ENCODE peak calls at places on chromosomes 11 and 22, in ten cellular contexts. D, U, P, Q, B, W, K, V, Z and A are unnamed samples.

GRCh38 chr22:37544955-37545702 is 15.2 kb upstream of the CDC42EP1 start:
- DNase-seq in D (peak), U (peak), P (peak), Q (no peak), B (no peak), W (peak), K (peak), V (peak), Z (peak), A (no peak)

GRCh38 chr11:34791725-34792124 is 124.5 kb downstream of the APIP start:
- DNase-seq in D (no peak), U (no peak), P (no peak), Q (no peak), B (no peak), W (no peak), K (no peak), V (no peak), Z (no peak), A (no peak)

GRCh38 chr22:27192135-27192900 is 534.9 kb downstream of the MIAT start:
- DNase-seq in D (no peak), U (no peak), P (no peak), Q (no peak), B (no peak), W (no peak), K (no peak), V (no peak), Z (no peak), A (no peak)

GRCh38 chr11:2933376-2934056 is 4.3 kb upstream of the PHLDA2 start:
- DNase-seq in D (peak), U (no peak), P (no peak), Q (peak), B (no peak), W (peak), K (peak), V (peak), Z (peak), A (peak)

GRCh38 chr22:50603511-50604255 is 3.1 kb downstream of the MAPK8IP2 start:
- DNase-seq in D (no peak), U (no peak), P (no peak), Q (no peak), B (no peak), W (no peak), K (peak), V (no peak), Z (no peak), A (no peak)

GRCh38 chr11:38791346-38791961 is 2193.4 kb upstream of the RAG2 start:
- DNase-seq in D (peak), U (no peak), P (no peak), Q (no peak), B (no peak), W (peak), K (peak), V (peak), Z (no peak), A (no peak)

GRCh38 chr22:43411981-43412807 is at the start of gene MPPED1:
- DNase-seq in D (no peak), U (no peak), P (no peak), Q (no peak), B (no peak), W (no peak), K (peak), V (no peak), Z (no peak), A (no peak)

GRCh38 chr11:47550288-47551052 is 2.5 kb downstream of the CELF1 start:
- DNase-seq in D (no peak), U (no peak), P (no peak), Q (no peak), B (no peak), W (peak), K (no peak), V (no peak), Z (no peak), A (no peak)

GRCh38 chr11:123740787-123741158 is 687 bp downstream of the ZNF202 start:
- DNase-seq in D (no peak), U (no peak), P (no peak), Q (no peak), B (no peak), W (peak), K (no peak), V (no peak), Z (no peak), A (no peak)

GRCh38 chr11:69560141-69560790 is 78.8 kb downstream of the LINC01488 start:
- DNase-seq in D (no peak), U (no peak), P (no peak), Q (no peak), B (no peak), W (no peak), K (no peak), V (no peak), Z (no peak), A (no peak)

GRCh38 chr11:45233121-45233803 is 52.9 kb downstream of the SYT13 start:
- DNase-seq in D (no peak), U (peak), P (peak), Q (peak), B (no peak), W (peak), K (peak), V (peak), Z (peak), A (peak)

GRCh38 chr11:101612481-101612880 is 28.7 kb upstream of the TRPC6 start:
- DNase-seq in D (no peak), U (no peak), P (no peak), Q (no peak), B (no peak), W (no peak), K (no peak), V (no peak), Z (no peak), A (no peak)

GRCh38 chr11:131661137-131661536 is 290.7 kb downstream of the NTM start:
- DNase-seq in D (no peak), U (no peak), P (no peak), Q (no peak), B (no peak), W (no peak), K (no peak), V (peak), Z (no peak), A (no peak)

GRCh38 chr11:70825893-70826540 is 426.4 kb downstream of the SHANK2 start:
- DNase-seq in D (no peak), U (no peak), P (peak), Q (no peak), B (no peak), W (peak), K (peak), V (no peak), Z (no peak), A (no peak)

GRCh38 chr22:24186892-24187670 is 5.8 kb downstream of the SUSD2 start:
- DNase-seq in D (no peak), U (no peak), P (no peak), Q (peak), B (no peak), W (no peak), K (no peak), V (no peak), Z (peak), A (no peak)

GRCh38 chr11:2772544-2773031 is 72.8 kb upstream of the KCNQ1OT1 start:
- DNase-seq in D (no peak), U (peak), P (peak), Q (peak), B (no peak), W (peak), K (no peak), V (peak), Z (no peak), A (no peak)

GRCh38 chr11:87223816-87224215 is 186.1 kb downstream of the TMEM135 start:
- DNase-seq in D (no peak), U (no peak), P (no peak), Q (no peak), B (no peak), W (no peak), K (no peak), V (peak), Z (no peak), A (no peak)

GRCh38 chr11:9982796-9983579 is 311.0 kb downstream of the SBF2 start:
- DNase-seq in D (no peak), U (no peak), P (no peak), Q (no peak), B (no peak), W (no peak), K (peak), V (peak), Z (no peak), A (no peak)

GRCh38 chr11:20541503-20541902 is 57.9 kb upstream of the SLC6A5 start:
- DNase-seq in D (no peak), U (no peak), P (no peak), Q (no peak), B (no peak), W (no peak), K (no peak), V (no peak), Z (no peak), A (no peak)

GRCh38 chr22:21688706-21689381 is 23.0 kb downstream of the PPIL2 start:
- DNase-seq in D (no peak), U (no peak), P (no peak), Q (no peak), B (no peak), W (no peak), K (no peak), V (no peak), Z (no peak), A (no peak)

DNA sequence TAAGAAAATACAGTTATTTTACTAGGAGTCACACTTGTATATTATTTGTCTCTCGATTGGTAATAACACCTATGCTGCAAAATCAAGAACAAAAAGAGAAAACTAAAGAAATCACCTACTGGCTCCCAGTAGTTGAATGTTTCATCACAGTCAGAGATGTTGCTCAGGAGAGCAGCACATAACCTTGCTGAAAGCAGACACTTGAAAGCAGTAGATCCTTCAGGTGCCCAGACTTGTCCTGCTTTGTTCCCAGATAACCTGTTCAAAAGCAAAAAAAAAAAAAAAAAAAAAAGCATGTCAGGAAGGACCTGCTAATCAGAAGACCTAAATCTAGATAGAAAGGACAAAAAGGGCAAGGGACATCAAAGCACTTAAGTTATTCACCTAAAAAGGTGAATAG is 1.3 kb downstream of the ALG9 start:
- DNase-seq in D (no peak), U (no peak), P (no peak), Q (no peak), B (no peak), W (no peak), K (no peak), V (no peak), Z (no peak), A (no peak)
- H3K27ac ChIP-seq in D (no peak), U (no peak), P (no peak), Q (no peak), B (no peak), W (no peak), K (no peak), V (no peak), Z (no peak), A (no peak)

DNA sequence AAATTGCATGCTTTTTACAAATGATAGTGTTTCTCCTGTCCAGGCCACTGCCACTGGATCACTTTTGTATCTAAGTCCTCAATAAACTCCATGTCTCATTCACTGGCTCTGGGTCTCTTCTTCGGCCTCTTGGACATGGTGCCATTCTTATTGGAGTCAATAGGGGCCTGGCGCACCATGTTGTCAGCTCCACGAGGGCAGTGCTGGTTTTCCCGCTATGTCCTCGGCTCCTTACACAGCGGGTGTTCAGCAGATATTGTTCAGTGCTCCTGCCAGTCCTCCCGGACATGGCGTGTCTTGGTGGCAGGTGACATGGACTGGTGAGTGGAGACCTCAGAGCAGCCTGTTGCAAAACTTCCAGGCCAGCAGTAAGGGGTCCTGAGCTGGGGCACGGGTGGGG is 3.6 kb upstream of the FAM118A start:
- DNase-seq in D (no peak), U (no peak), P (no peak), Q (no peak), B (no peak), W (no peak), K (no peak), V (no peak), Z (no peak), A (no peak)
- H3K27ac ChIP-seq in D (no peak), U (no peak), P (no peak), Q (no peak), B (no peak), W (no peak), K (no peak), V (no peak), Z (no peak), A (no peak)

DNA sequence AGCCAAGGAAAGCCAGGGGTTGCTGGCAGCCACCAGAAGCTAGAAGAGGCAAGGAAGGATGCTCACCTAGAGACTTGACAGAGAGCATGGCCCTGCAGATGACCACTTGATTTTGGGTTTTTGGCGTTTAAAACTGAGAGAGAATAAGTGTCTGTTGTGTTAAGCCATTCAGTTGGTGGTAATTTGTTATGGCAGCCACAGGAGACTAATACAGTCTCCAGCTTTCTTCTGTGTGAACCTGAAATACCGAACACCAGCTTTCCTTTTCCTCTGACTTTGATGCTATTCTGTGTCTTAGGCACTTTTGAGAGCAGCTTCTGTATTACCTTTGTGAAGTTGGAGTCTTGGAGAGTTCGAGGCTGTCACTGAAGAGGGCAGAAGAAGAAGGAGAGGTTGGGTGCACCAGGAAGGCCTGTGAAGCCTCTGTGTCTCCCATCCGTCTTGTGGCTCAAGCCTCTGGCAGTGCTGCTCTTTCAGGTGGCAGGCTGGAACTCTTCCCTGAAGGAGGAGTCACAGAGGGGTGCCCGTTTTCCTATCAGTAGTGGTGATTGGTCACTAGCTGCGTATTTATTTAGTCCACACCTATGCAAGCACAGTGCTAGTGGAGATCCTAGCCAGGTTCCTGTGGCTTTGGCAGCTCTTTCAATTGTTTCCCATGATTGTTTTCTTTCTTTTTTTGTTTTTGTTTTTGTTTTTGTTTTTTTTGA is 2.5 kb downstream of the TBC1D22A start:
- DNase-seq in D (no peak), U (no peak), P (no peak), Q (no peak), B (no peak), W (peak), K (no peak), V (no peak), Z (no peak), A (no peak)
- H3K27ac ChIP-seq in D (no peak), U (no peak), P (no peak), Q (no peak), B (no peak), W (no peak), K (no peak), V (no peak), Z (no peak), A (no peak)

DNA sequence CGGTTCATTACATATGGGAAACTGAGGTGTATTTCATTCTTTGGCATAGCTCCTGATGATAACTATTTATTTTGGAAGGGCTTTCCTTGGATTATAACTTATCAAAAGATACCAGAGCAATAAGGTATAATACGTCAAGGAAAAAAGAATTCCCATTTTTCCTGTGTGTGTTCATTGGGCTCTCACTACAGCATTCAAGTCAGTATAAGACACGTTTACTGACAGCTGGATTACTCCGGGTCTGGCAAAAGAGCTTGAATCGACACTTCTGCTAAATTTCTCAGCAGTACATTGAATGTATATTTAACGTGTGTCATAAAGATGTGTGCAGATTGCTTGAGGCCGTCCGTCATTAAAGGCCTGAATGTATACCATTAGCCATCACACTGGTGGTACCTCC is 163.4 kb downstream of the NCAM1 start:
- DNase-seq in D (no peak), U (no peak), P (no peak), Q (no peak), B (no peak), W (no peak), K (no peak), V (no peak), Z (no peak), A (no peak)
- H3K27ac ChIP-seq in D (no peak), U (no peak), P (no peak), Q (no peak), B (no peak), W (no peak), K (no peak), V (no peak), Z (no peak), A (no peak)

DNA sequence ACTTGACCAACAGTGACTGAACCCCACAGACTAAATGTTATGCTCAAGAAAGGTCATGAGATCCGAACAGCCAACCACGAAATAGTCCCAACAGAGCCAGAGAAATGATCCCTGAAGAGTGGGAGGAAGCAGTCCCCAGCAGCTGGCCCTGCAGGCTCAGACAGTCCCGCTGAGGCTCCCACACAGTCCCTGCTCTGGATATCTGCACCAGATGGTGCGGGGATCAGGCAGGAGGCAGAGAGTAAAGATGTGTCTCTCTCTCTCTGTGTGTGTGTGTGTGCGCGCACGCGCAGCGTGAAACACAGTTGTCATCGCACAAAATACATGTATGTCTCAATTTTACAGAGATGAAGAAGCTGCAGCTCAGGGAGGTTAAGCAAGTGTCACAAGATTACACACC is 28.0 kb downstream of the GUCY1A2 start:
- DNase-seq in D (no peak), U (no peak), P (peak), Q (peak), B (no peak), W (peak), K (no peak), V (no peak), Z (no peak), A (no peak)
- H3K27ac ChIP-seq in D (no peak), U (peak), P (peak), Q (no peak), B (no peak), W (no peak), K (no peak), V (no peak), Z (no peak), A (no peak)

GRCh38 chr11:36408476-36409136 is 101.5 kb downstream of the TRAF6 start:
- DNase-seq in D (no peak), U (no peak), P (no peak), Q (no peak), B (no peak), W (no peak), K (no peak), V (no peak), Z (no peak), A (no peak)

GRCh38 chr11:36405585-36406367 is 104.3 kb downstream of the TRAF6 start:
- DNase-seq in D (no peak), U (no peak), P (no peak), Q (no peak), B (no peak), W (no peak), K (no peak), V (no peak), Z (no peak), A (no peak)

GRCh38 chr11:36409152-36409713 is 100.8 kb downstream of the TRAF6 start:
- DNase-seq in D (no peak), U (no peak), P (no peak), Q (no peak), B (no peak), W (no peak), K (no peak), V (peak), Z (no peak), A (no peak)

GRCh38 chr11:36404831-36405230 is 105.2 kb downstream of the TRAF6 start:
- DNase-seq in D (no peak), U (no peak), P (no peak), Q (no peak), B (no peak), W (no peak), K (no peak), V (peak), Z (no peak), A (no peak)

DNA sequence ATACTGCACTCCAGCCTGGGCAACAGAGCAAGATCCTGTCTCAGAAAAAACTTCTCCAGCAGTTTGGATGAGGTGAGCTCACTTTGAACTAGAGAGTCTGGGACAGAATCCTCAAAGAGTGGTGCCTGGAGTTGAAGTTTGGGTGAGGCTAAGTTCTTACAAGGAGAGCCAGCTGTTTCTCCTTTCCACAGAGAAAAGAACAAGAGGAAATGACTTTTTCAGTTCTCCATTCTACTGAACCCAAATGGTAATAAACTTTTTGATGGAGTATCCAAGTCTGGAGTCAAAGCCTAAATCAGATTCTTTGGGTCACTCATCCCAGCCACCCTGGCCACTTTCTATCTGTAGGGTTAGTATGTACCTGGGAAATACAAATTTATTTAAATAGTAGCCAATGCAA is 102.7 kb downstream of the TRAF6 start:
- DNase-seq in D (no peak), U (no peak), P (no peak), Q (no peak), B (no peak), W (no peak), K (no peak), V (no peak), Z (no peak), A (no peak)
- H3K27ac ChIP-seq in D (no peak), U (no peak), P (no peak), Q (no peak), B (no peak), W (no peak), K (no peak), V (no peak), Z (no peak), A (no peak)

DNA sequence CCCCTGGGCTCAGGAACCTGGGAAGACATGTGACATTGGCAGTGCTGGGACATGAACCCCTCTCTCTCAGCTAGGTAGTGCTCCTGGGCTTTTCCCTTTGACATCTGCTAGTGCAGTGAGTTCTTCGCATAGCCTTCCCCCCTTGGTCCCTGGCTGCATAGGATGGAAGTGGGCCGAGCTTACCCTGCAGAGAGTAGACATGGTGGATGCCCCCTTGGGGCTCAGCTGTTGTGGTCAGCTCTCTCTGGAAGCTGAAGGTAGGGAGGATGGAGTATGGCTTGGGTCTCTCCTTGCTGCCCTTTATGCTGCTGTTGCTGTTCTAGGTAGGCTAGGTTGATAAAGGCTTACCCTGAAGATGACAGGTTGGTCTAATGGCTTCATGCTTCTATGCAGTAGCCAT is 92.1 kb downstream of the ZBTB16 start:
- DNase-seq in D (no peak), U (no peak), P (no peak), Q (no peak), B (no peak), W (no peak), K (no peak), V (no peak), Z (peak), A (no peak)
- H3K27ac ChIP-seq in D (no peak), U (peak), P (peak), Q (peak), B (peak), W (peak), K (no peak), V (no peak), Z (peak), A (peak)